ENCODE peak calls at places on chromosome 7, in four cellular contexts. Q is tibial artery, B is Ammon's horn, N is AG10803. Z is an unnamed sample.

GRCh38 chr7:7428806-7429205 is 106.9 kb downstream of the COL28A1 start:
- DNase-seq in Q (no peak), B (no peak), N (peak), Z (no peak)

GRCh38 chr7:42385912-42386311 is 148.9 kb upstream of the GLI3 start:
- DNase-seq in Q (no peak), B (no peak), N (no peak), Z (no peak)

GRCh38 chr7:48962821-48963505 is 38.6 kb downstream of the CDC14C start:
- DNase-seq in Q (no peak), B (peak), N (peak), Z (no peak)

GRCh38 chr7:108330237-108330636 is 126.0 kb downstream of the NRCAM start:
- DNase-seq in Q (no peak), B (no peak), N (no peak), Z (no peak)

GRCh38 chr7:133782470-133782869 is 344.7 kb upstream of the LRGUK start:
- DNase-seq in Q (no peak), B (no peak), N (no peak), Z (no peak)

GRCh38 chr7:77667459-77668090 is 28.7 kb upstream of the RSBN1L start:
- DNase-seq in Q (no peak), B (no peak), N (peak), Z (no peak)

GRCh38 chr7:2811476-2812118 is 32.5 kb downstream of the GNA12 start:
- DNase-seq in Q (peak), B (no peak), N (no peak), Z (no peak)

GRCh38 chr7:125966278-125967048 is 1036.8 kb upstream of the POT1 start:
- DNase-seq in Q (no peak), B (no peak), N (no peak), Z (no peak)

GRCh38 chr7:142454862-142455261 is 197.0 kb upstream of the PRSS58 start:
- DNase-seq in Q (no peak), B (no peak), N (no peak), Z (no peak)

GRCh38 chr7:593324-594115 is 73.9 kb upstream of the PDGFA start:
- DNase-seq in Q (no peak), B (no peak), N (no peak), Z (no peak)

GRCh38 chr7:137073571-137074325 is 205.3 kb downstream of the CHRM2 start:
- DNase-seq in Q (no peak), B (no peak), N (peak), Z (no peak)

GRCh38 chr7:53996856-53997255 is 545.3 kb upstream of the VSTM2A start:
- DNase-seq in Q (no peak), B (no peak), N (no peak), Z (no peak)

GRCh38 chr7:73507556-73507955 is 14.5 kb downstream of the BAZ1B start:
- DNase-seq in Q (no peak), B (no peak), N (peak), Z (no peak)

GRCh38 chr7:17233643-17234397 is 64.6 kb upstream of the AHR start:
- DNase-seq in Q (no peak), B (peak), N (peak), Z (no peak)

GRCh38 chr7:39946693-39947092 is 3.4 kb upstream of the CDK13 start:
- DNase-seq in Q (no peak), B (no peak), N (no peak), Z (no peak)